ENCODE peak calls at places on chromosomes 13 and 19, in five cellular contexts. X is HepG2, G is A549, A is K562, C is H1. I is an unnamed sample.

GRCh38 chr19:48413879-48414623 is 20.6 kb downstream of the GRIN2D start:
- DNase-seq in C (peak; percentile 70), G (peak; percentile 76), A (no peak), X (no peak), I (peak; percentile 43)

GRCh38 chr19:47267350-47267759 is 7.3 kb upstream of the INAFM1 start:
- DNase-seq in C (no peak), G (no peak), X (no peak), A (no peak), I (no peak)

GRCh38 chr13:75460644-75461043 is 21.3 kb downstream of the TBC1D4 start:
- DNase-seq in A (no peak), G (no peak), C (no peak), X (no peak), I (no peak)

GRCh38 chr13:104385409-104385808 is 1319.2 kb upstream of the SLC10A2 start:
- DNase-seq in X (no peak), G (no peak), A (no peak), C (no peak), I (peak; percentile 56)

GRCh38 chr13:72229067-72229466 is 362.1 kb upstream of the DACH1 start:
- DNase-seq in G (no peak), C (no peak), A (no peak), X (no peak), I (no peak)

GRCh38 chr13:49371943-49372636 is 71.8 kb downstream of the CAB39L start:
- DNase-seq in A (no peak), C (no peak), X (peak; percentile 86), G (no peak), I (no peak)

GRCh38 chr19:9796113-9796773 is 22.6 kb downstream of the FBXL12 start:
- DNase-seq in X (peak; percentile 86), G (peak; percentile 89), C (peak; percentile 84), A (peak; percentile 53), I (peak; percentile 91)

GRCh38 chr19:29812080-29812880 is 489 bp downstream of the CCNE1 start:
- DNase-seq in G (no peak), A (peak; percentile 71), C (peak; percentile 55), X (no peak), I (no peak)

GRCh38 chr19:36213793-36214387 is 575 bp downstream of the ZNF565 start:
- DNase-seq in G (no peak), A (peak; percentile 29), C (no peak), X (no peak), I (peak; percentile 45)

GRCh38 chr19:15640294-15640903 is at the start of gene CYP4F3:
- DNase-seq in G (peak; percentile 96), C (no peak), X (peak; percentile 81), A (peak; percentile 86), I (no peak)

GRCh38 chr13:67554296-67554695 is 324.2 kb upstream of the PCDH9 start:
- DNase-seq in A (no peak), C (no peak), G (no peak), X (no peak), I (peak; percentile 51)

GRCh38 chr19:41218249-41218614 is 791 bp upstream of the AXL start:
- DNase-seq in G (no peak), A (no peak), C (no peak), X (no peak), I (no peak)
- H3K27ac ChIP-seq in G (peak overlapping the region; percentile 91), A (no peak overlapping the region), C (peak overlapping the region; percentile 56), X (no peak overlapping the region), I (peak overlapping the region; percentile 99)

GRCh38 chr19:1950640-1951039 is 9.7 kb downstream of the CSNK1G2 start:
- DNase-seq in G (no peak), X (no peak), A (no peak), C (no peak), I (no peak)

GRCh38 chr19:1945899-1946298 is 4.9 kb downstream of the CSNK1G2 start:
- DNase-seq in C (peak; percentile 92), A (peak; percentile 58), X (peak; percentile 58), G (peak; percentile 56), I (no peak)

GRCh38 chr19:1947651-1948209 is 6.8 kb downstream of the CSNK1G2 start:
- DNase-seq in X (no peak), C (no peak), G (no peak), A (no peak), I (no peak)

GRCh38 chr19:1949304-1950101 is 8.5 kb downstream of the CSNK1G2 start:
- DNase-seq in G (no peak), C (no peak), X (no peak), A (no peak), I (no peak)

GRCh38 chr19:1948676-1949075 is 7.7 kb downstream of the CSNK1G2 start:
- DNase-seq in G (no peak), C (no peak), A (no peak), X (no peak), I (no peak)
- TF ChIP-seq RAD21 in G (no peak), C (no peak), A (no peak), X (no peak), I (no peak)

GRCh38 chr13:97221989-97222700 is at the start of gene MBNL2:
- DNase-seq in C (peak; percentile 79), X (peak; percentile 90), A (peak; percentile 80), G (peak; percentile 87), I (peak; percentile 94)

GRCh38 chr13:97224544-97225324 is 2.6 kb downstream of the MBNL2 start:
- DNase-seq in X (peak; percentile 66), G (no peak), C (no peak), A (peak; percentile 42), I (peak; percentile 41)

GRCh38 chr13:97222934-97223710 is 989 bp downstream of the MBNL2 start:
- DNase-seq in G (no peak), C (no peak), X (no peak), A (no peak), I (no peak)

GRCh38 chr13:97225533-97225932 is 3.4 kb downstream of the MBNL2 start:
- DNase-seq in A (no peak), G (no peak), C (no peak), X (no peak), I (no peak)

GRCh38 chr13:97223711-97224461 is 1.8 kb downstream of the MBNL2 start:
- DNase-seq in A (peak; percentile 32), X (peak; percentile 64), C (peak; percentile 52), G (peak; percentile 53), I (peak; percentile 96)
- TF ChIP-seq MAFK in A (no peak), X (no peak), C (no peak), G (no peak), I (peak; percentile 22)

GRCh38 chr13:102675115-102675514 is 19.7 kb downstream of the METTL21C start:
- DNase-seq in G (no peak), A (no peak), C (no peak), X (no peak), I (no peak)
- H3K27ac ChIP-seq in G (no peak overlapping the region), A (no peak overlapping the region), C (no peak overlapping the region), X (no peak overlapping the region), I (no peak overlapping the region)

I was measured in IMR-90.